ENCODE peak calls at places on chromosome 9, in nine cellular contexts. One of them, this sample, is unnamed.

GRCh38 chr9:107945961-107946360 is 456.4 kb upstream of the KLF4 start:
- DNase-seq in T47D: no peak
- DNase-seq in CD4-positive, alpha-beta memory T cell: no peak
- DNase-seq in prostate gland: no peak
- DNase-seq in effector memory CD4-positive, alpha-beta T cell: no peak
- DNase-seq in foreskin melanocyte: no peak
- DNase-seq in Calu3: no peak
- DNase-seq in CD8-positive, alpha-beta memory T cell: no peak
- DNase-seq in NCI-H2029 treated with DMSO at 0.1 percent for 48 hours: no peak
- DNase-seq in this sample: no peak

GRCh38 chr9:7912037-7912535 is 112.5 kb upstream of the DMAC1 start:
- DNase-seq in prostate gland: no peak
- DNase-seq in foreskin melanocyte: peak; percentile 71
- DNase-seq in CD4-positive, alpha-beta memory T cell: no peak
- DNase-seq in NCI-H2029 treated with DMSO at 0.1 percent for 48 hours: no peak
- DNase-seq in T47D: no peak
- DNase-seq in Calu3: no peak
- DNase-seq in CD8-positive, alpha-beta memory T cell: no peak
- DNase-seq in effector memory CD4-positive, alpha-beta T cell: no peak
- DNase-seq in this sample: no peak

GRCh38 chr9:128940271-128940921 is 7.0 kb downstream of the DOLK start:
- DNase-seq in foreskin melanocyte: no peak
- DNase-seq in effector memory CD4-positive, alpha-beta T cell: no peak
- DNase-seq in CD8-positive, alpha-beta memory T cell: no peak
- DNase-seq in NCI-H2029 treated with DMSO at 0.1 percent for 48 hours: no peak
- DNase-seq in T47D: no peak
- DNase-seq in CD4-positive, alpha-beta memory T cell: no peak
- DNase-seq in Calu3: no peak
- DNase-seq in prostate gland: no peak
- DNase-seq in this sample: no peak

GRCh38 chr9:131120620-131121228 is 4.7 kb upstream of the NUP214 start:
- DNase-seq in effector memory CD4-positive, alpha-beta T cell: no peak
- DNase-seq in CD4-positive, alpha-beta memory T cell: no peak
- DNase-seq in prostate gland: no peak
- DNase-seq in Calu3: no peak
- DNase-seq in foreskin melanocyte: no peak
- DNase-seq in NCI-H2029 treated with DMSO at 0.1 percent for 48 hours: no peak
- DNase-seq in CD8-positive, alpha-beta memory T cell: no peak
- DNase-seq in T47D: no peak
- DNase-seq in this sample: no peak

GRCh38 chr9:129489838-129490582 is 130.9 kb downstream of the C9orf50 start:
- DNase-seq in prostate gland: no peak
- DNase-seq in T47D: no peak
- DNase-seq in foreskin melanocyte: no peak
- DNase-seq in Calu3: no peak
- DNase-seq in CD4-positive, alpha-beta memory T cell: peak; percentile 78
- DNase-seq in effector memory CD4-positive, alpha-beta T cell: peak; percentile 71
- DNase-seq in CD8-positive, alpha-beta memory T cell: peak; percentile 82
- DNase-seq in NCI-H2029 treated with DMSO at 0.1 percent for 48 hours: no peak
- DNase-seq in this sample: no peak

GRCh38 chr9:95368377-95369160 is 51.1 kb upstream of the FANCC start:
- DNase-seq in foreskin melanocyte: no peak
- DNase-seq in effector memory CD4-positive, alpha-beta T cell: no peak
- DNase-seq in CD8-positive, alpha-beta memory T cell: no peak
- DNase-seq in NCI-H2029 treated with DMSO at 0.1 percent for 48 hours: no peak
- DNase-seq in T47D: no peak
- DNase-seq in CD4-positive, alpha-beta memory T cell: no peak
- DNase-seq in prostate gland: no peak
- DNase-seq in Calu3: no peak
- DNase-seq in this sample: no peak

GRCh38 chr9:128503870-128504269 is 649 bp upstream of the GLE1 start:
- DNase-seq in CD8-positive, alpha-beta memory T cell: no peak
- DNase-seq in NCI-H2029 treated with DMSO at 0.1 percent for 48 hours: no peak
- DNase-seq in CD4-positive, alpha-beta memory T cell: no peak
- DNase-seq in foreskin melanocyte: no peak
- DNase-seq in effector memory CD4-positive, alpha-beta T cell: no peak
- DNase-seq in prostate gland: no peak
- DNase-seq in T47D: no peak
- DNase-seq in Calu3: peak; percentile 6
- DNase-seq in this sample: no peak

GRCh38 chr9:16501098-16501663 is 369.3 kb downstream of the BNC2 start:
- DNase-seq in CD4-positive, alpha-beta memory T cell: no peak
- DNase-seq in NCI-H2029 treated with DMSO at 0.1 percent for 48 hours: no peak
- DNase-seq in T47D: no peak
- DNase-seq in prostate gland: no peak
- DNase-seq in effector memory CD4-positive, alpha-beta T cell: no peak
- DNase-seq in CD8-positive, alpha-beta memory T cell: no peak
- DNase-seq in Calu3: no peak
- DNase-seq in foreskin melanocyte: no peak
- DNase-seq in this sample: no peak

GRCh38 chr9:94623253-94623652 is 16.1 kb downstream of the FBP1 start:
- DNase-seq in Calu3: peak; percentile 56
- DNase-seq in prostate gland: no peak
- DNase-seq in CD8-positive, alpha-beta memory T cell: no peak
- DNase-seq in T47D: peak; percentile 25
- DNase-seq in NCI-H2029 treated with DMSO at 0.1 percent for 48 hours: no peak
- DNase-seq in effector memory CD4-positive, alpha-beta T cell: no peak
- DNase-seq in foreskin melanocyte: no peak
- DNase-seq in CD4-positive, alpha-beta memory T cell: no peak
- DNase-seq in this sample: no peak

GRCh38 chr9:85685081-85685480 is 56.7 kb downstream of the AGTPBP1 start:
- DNase-seq in CD8-positive, alpha-beta memory T cell: no peak
- DNase-seq in Calu3: no peak
- DNase-seq in CD4-positive, alpha-beta memory T cell: no peak
- DNase-seq in effector memory CD4-positive, alpha-beta T cell: no peak
- DNase-seq in prostate gland: no peak
- DNase-seq in T47D: no peak
- DNase-seq in foreskin melanocyte: no peak
- DNase-seq in NCI-H2029 treated with DMSO at 0.1 percent for 48 hours: no peak
- DNase-seq in this sample: no peak

GRCh38 chr9:135513351-135513846 is 7.8 kb upstream of the LCN1 start:
- DNase-seq in effector memory CD4-positive, alpha-beta T cell: no peak
- DNase-seq in CD4-positive, alpha-beta memory T cell: no peak
- DNase-seq in foreskin melanocyte: peak; percentile 18
- DNase-seq in CD8-positive, alpha-beta memory T cell: no peak
- DNase-seq in NCI-H2029 treated with DMSO at 0.1 percent for 48 hours: no peak
- DNase-seq in prostate gland: no peak
- DNase-seq in T47D: no peak
- DNase-seq in Calu3: no peak
- DNase-seq in this sample: peak; percentile 61

GRCh38 chr9:87787735-87788134 is 61.8 kb downstream of the CTSL start:
- DNase-seq in prostate gland: no peak
- DNase-seq in CD8-positive, alpha-beta memory T cell: no peak
- DNase-seq in T47D: no peak
- DNase-seq in effector memory CD4-positive, alpha-beta T cell: no peak
- DNase-seq in foreskin melanocyte: no peak
- DNase-seq in NCI-H2029 treated with DMSO at 0.1 percent for 48 hours: no peak
- DNase-seq in CD4-positive, alpha-beta memory T cell: no peak
- DNase-seq in Calu3: no peak
- DNase-seq in this sample: no peak

GRCh38 chr9:785997-786396 is 55.5 kb upstream of the DMRT1 start:
- DNase-seq in T47D: no peak
- DNase-seq in CD8-positive, alpha-beta memory T cell: no peak
- DNase-seq in effector memory CD4-positive, alpha-beta T cell: no peak
- DNase-seq in NCI-H2029 treated with DMSO at 0.1 percent for 48 hours: no peak
- DNase-seq in foreskin melanocyte: no peak
- DNase-seq in CD4-positive, alpha-beta memory T cell: no peak
- DNase-seq in Calu3: no peak
- DNase-seq in prostate gland: no peak
- DNase-seq in this sample: no peak

GRCh38 chr9:119722384-119722783 is 353.1 kb upstream of the BRINP1 start:
- DNase-seq in effector memory CD4-positive, alpha-beta T cell: no peak
- DNase-seq in T47D: no peak
- DNase-seq in foreskin melanocyte: no peak
- DNase-seq in NCI-H2029 treated with DMSO at 0.1 percent for 48 hours: no peak
- DNase-seq in CD8-positive, alpha-beta memory T cell: no peak
- DNase-seq in CD4-positive, alpha-beta memory T cell: no peak
- DNase-seq in Calu3: no peak
- DNase-seq in prostate gland: no peak
- DNase-seq in this sample: no peak

GRCh38 chr9:129125478-129125877 is 14.3 kb downstream of the PTPA start:
- DNase-seq in NCI-H2029 treated with DMSO at 0.1 percent for 48 hours: no peak
- DNase-seq in CD8-positive, alpha-beta memory T cell: no peak
- DNase-seq in T47D: no peak
- DNase-seq in prostate gland: no peak
- DNase-seq in effector memory CD4-positive, alpha-beta T cell: no peak
- DNase-seq in Calu3: no peak
- DNase-seq in CD4-positive, alpha-beta memory T cell: no peak
- DNase-seq in foreskin melanocyte: peak; percentile 71
- DNase-seq in this sample: no peak

GRCh38 chr9:95077053-95077765 is 240.3 kb downstream of the FANCC start:
- DNase-seq in NCI-H2029 treated with DMSO at 0.1 percent for 48 hours: no peak
- DNase-seq in T47D: no peak
- DNase-seq in CD4-positive, alpha-beta memory T cell: no peak
- DNase-seq in foreskin melanocyte: no peak
- DNase-seq in prostate gland: no peak
- DNase-seq in effector memory CD4-positive, alpha-beta T cell: no peak
- DNase-seq in CD8-positive, alpha-beta memory T cell: no peak
- DNase-seq in Calu3: no peak
- DNase-seq in this sample: peak; percentile 49

GRCh38 chr9:764105-764524 is 77.4 kb upstream of the DMRT1 start:
- DNase-seq in CD4-positive, alpha-beta memory T cell: peak; percentile 28
- DNase-seq in T47D: peak; percentile 90
- DNase-seq in effector memory CD4-positive, alpha-beta T cell: no peak
- DNase-seq in prostate gland: peak; percentile 65
- DNase-seq in Calu3: peak; percentile 75
- DNase-seq in NCI-H2029 treated with DMSO at 0.1 percent for 48 hours: no peak
- DNase-seq in foreskin melanocyte: no peak
- DNase-seq in CD8-positive, alpha-beta memory T cell: peak; percentile 22
- DNase-seq in this sample: no peak

GRCh38 chr9:89677696-89678393 is 73.0 kb downstream of the GADD45G start:
- DNase-seq in CD4-positive, alpha-beta memory T cell: no peak
- DNase-seq in NCI-H2029 treated with DMSO at 0.1 percent for 48 hours: peak; percentile 64
- DNase-seq in CD8-positive, alpha-beta memory T cell: no peak
- DNase-seq in foreskin melanocyte: no peak
- DNase-seq in T47D: no peak
- DNase-seq in prostate gland: no peak
- DNase-seq in effector memory CD4-positive, alpha-beta T cell: no peak
- DNase-seq in Calu3: no peak
- DNase-seq in this sample: no peak

GRCh38 chr9:131613346-131613745 is 68.0 kb downstream of the PRRT1B start:
- DNase-seq in Calu3: no peak
- DNase-seq in T47D: no peak
- DNase-seq in CD4-positive, alpha-beta memory T cell: no peak
- DNase-seq in prostate gland: no peak
- DNase-seq in effector memory CD4-positive, alpha-beta T cell: no peak
- DNase-seq in NCI-H2029 treated with DMSO at 0.1 percent for 48 hours: no peak
- DNase-seq in CD8-positive, alpha-beta memory T cell: no peak
- DNase-seq in foreskin melanocyte: no peak
- DNase-seq in this sample: no peak

GRCh38 chr9:129398101-129398795 is 220.2 kb upstream of the IER5L start:
- DNase-seq in CD4-positive, alpha-beta memory T cell: no peak
- DNase-seq in foreskin melanocyte: no peak
- DNase-seq in NCI-H2029 treated with DMSO at 0.1 percent for 48 hours: no peak
- DNase-seq in effector memory CD4-positive, alpha-beta T cell: no peak
- DNase-seq in CD8-positive, alpha-beta memory T cell: no peak
- DNase-seq in prostate gland: no peak
- DNase-seq in T47D: no peak
- DNase-seq in Calu3: no peak
- DNase-seq in this sample: no peak

GRCh38 chr9:18800579-18800978 is 232.4 kb downstream of the SAXO1 start:
- DNase-seq in CD4-positive, alpha-beta memory T cell: no peak
- DNase-seq in T47D: no peak
- DNase-seq in CD8-positive, alpha-beta memory T cell: no peak
- DNase-seq in NCI-H2029 treated with DMSO at 0.1 percent for 48 hours: no peak
- DNase-seq in prostate gland: no peak
- DNase-seq in foreskin melanocyte: no peak
- DNase-seq in effector memory CD4-positive, alpha-beta T cell: no peak
- DNase-seq in Calu3: no peak
- DNase-seq in this sample: no peak

GRCh38 chr9:105401651-105402050 is 46.2 kb upstream of the FSD1L start:
- DNase-seq in prostate gland: no peak
- DNase-seq in NCI-H2029 treated with DMSO at 0.1 percent for 48 hours: no peak
- DNase-seq in Calu3: no peak
- DNase-seq in effector memory CD4-positive, alpha-beta T cell: no peak
- DNase-seq in T47D: peak; percentile 49
- DNase-seq in CD8-positive, alpha-beta memory T cell: no peak
- DNase-seq in foreskin melanocyte: no peak
- DNase-seq in CD4-positive, alpha-beta memory T cell: no peak
- DNase-seq in this sample: no peak